ENCODE peak calls at places on chromosomes 7 and 10, in five cellular contexts. L is HL-60, P is H9, X is cardiac fibroblast, F is fibroblast of lung. Y is an unnamed sample.

GRCh38 chr10:51030480-51030879 is 43.8 kb upstream of the PRKG1 start:
- DNase-seq in L (no peak), P (no peak), X (no peak), F (no peak), Y (no peak)

GRCh38 chr7:46705416-46706255 is 784.6 kb upstream of the IGFBP3 start:
- DNase-seq in L (no peak), P (no peak), X (peak), F (peak), Y (peak)

GRCh38 chr10:23344251-23344841 is at the start of gene C10orf67:
- DNase-seq in L (no peak), P (peak), X (peak), F (peak), Y (peak)

GRCh38 chr7:158447206-158448171 is 140.1 kb downstream of the PTPRN2 start:
- DNase-seq in L (no peak), P (peak), X (no peak), F (no peak), Y (no peak)

GRCh38 chr7:12210179-12211053 is 678 bp upstream of the TMEM106B start:
- DNase-seq in L (no peak), P (no peak), X (no peak), F (peak), Y (peak)

GRCh38 chr10:12902135-12902572 is 99.4 kb downstream of the CCDC3 start:
- DNase-seq in L (no peak), P (peak), X (peak), F (peak), Y (peak)

GRCh38 chr7:78095549-78095948 is 297.0 kb downstream of the PHTF2 start:
- DNase-seq in L (no peak), P (no peak), X (peak), F (peak), Y (no peak)

GRCh38 chr10:126179637-126180036 is 208.6 kb downstream of the ADAM12 start:
- DNase-seq in L (peak), P (no peak), X (no peak), F (no peak), Y (no peak)

GRCh38 chr10:26486985-26487850 is 49.1 kb downstream of the APBB1IP start:
- DNase-seq in L (no peak), P (no peak), X (peak), F (peak), Y (peak)

GRCh38 chr10:6607187-6607586 is 27.1 kb upstream of the PRKCQ start:
- DNase-seq in L (no peak), P (no peak), X (no peak), F (no peak), Y (no peak)

GRCh38 chr10:132893090-132893489 is 49.3 kb downstream of the CFAP46 start:
- DNase-seq in L (no peak), P (no peak), X (peak), F (no peak), Y (no peak)

GRCh38 chr10:116689096-116689495 is 53.3 kb downstream of the HSPA12A start:
- DNase-seq in L (no peak), P (no peak), X (no peak), F (no peak), Y (no peak)

GRCh38 chr10:116691544-116692126 is 50.7 kb downstream of the HSPA12A start:
- DNase-seq in L (no peak), P (no peak), X (no peak), F (peak), Y (no peak)

GRCh38 chr10:116691079-116691398 is 51.3 kb downstream of the HSPA12A start:
- DNase-seq in L (no peak), P (peak), X (no peak), F (no peak), Y (no peak)

GRCh38 chr10:116689744-116690143 is 52.6 kb downstream of the HSPA12A start:
- DNase-seq in L (no peak), P (no peak), X (no peak), F (no peak), Y (no peak)

DNA sequence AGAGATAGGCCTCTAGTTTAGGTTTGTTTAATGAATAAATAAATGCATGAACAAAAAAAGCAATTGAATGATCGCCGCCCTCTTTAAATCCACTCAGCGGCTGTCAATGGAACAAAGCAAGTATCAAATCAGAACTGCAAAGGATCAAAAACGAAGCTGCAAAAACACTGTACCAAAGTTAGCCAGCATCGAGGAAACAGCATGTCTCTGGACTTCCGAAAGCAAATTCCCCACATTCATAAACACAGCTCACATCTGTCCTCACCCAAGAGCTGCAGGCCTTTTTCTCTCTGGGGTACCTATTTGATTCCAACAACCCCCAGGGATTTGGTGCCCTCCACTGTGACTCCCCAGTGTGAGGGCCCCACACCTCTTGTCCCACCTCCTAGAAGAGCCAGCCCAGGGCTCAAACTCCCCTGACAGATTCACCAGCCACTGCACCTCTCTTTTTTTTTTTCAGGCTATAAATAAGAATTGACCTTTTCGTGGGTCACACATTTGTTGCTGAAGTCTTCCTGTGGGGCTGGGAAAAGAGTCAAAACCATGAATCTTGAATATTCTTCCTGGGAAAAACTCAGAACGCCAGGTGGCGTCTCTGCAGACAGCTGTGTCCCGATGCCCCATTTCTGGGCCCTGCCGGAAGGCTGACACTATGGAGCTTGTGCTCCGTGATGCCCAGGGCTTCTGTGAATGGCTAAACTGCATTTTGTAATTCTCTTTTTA is 51.8 kb downstream of the HSPA12A start:
- DNase-seq in L (no peak), P (peak), X (peak), F (peak), Y (no peak)
- TF ChIP-seq CTCF in L (no peak), P (peak), X (peak), F (peak), Y (no peak)

DNA sequence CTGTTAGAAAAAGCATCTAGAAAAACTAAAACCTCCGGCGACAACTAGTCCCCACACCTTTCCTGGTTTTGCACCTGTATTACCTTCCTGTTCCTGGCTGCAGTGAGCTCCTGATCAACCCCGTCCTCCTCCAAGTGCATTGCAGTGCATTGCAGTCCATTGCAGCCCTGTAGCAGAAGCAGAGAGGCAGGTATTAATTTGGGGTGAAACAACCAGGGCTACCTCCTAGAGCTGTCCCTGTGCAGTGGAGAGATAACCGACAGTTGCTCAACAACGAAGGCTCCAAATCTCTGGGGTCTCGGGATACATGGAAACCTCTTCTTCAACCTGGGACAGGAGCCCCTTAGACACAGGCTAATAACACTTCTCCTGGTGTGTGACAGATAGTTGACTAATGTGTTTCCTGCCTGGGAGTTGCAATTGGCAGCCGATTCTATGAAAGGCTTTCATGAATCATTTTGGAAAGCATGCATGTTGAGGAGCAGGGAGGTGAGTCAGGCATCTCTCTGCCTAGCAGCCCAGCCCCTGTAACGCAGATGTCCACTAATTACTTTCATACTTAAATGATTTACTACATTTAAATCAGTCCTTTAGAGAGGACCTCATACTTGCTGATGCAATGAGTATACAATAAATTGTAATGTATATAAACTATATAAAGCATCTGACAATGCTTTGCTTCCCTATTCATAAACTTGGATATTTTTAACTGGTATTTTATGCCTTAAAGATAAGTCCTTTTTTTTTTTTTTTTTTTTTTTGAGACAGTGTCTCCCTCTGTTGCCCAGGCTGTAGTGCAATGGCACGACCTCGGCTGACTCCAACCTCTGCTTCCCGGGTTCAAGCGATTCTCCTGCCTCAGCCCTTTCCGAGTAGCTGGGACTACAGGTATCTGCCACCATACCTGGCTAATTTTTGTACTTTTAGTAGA is 59.0 kb downstream of the PRR15 start:
- DNase-seq in L (no peak), P (no peak), X (peak), F (peak), Y (peak)
- TF ChIP-seq CTCF in L (no peak), P (no peak), X (no peak), F (no peak), Y (no peak)

DNA sequence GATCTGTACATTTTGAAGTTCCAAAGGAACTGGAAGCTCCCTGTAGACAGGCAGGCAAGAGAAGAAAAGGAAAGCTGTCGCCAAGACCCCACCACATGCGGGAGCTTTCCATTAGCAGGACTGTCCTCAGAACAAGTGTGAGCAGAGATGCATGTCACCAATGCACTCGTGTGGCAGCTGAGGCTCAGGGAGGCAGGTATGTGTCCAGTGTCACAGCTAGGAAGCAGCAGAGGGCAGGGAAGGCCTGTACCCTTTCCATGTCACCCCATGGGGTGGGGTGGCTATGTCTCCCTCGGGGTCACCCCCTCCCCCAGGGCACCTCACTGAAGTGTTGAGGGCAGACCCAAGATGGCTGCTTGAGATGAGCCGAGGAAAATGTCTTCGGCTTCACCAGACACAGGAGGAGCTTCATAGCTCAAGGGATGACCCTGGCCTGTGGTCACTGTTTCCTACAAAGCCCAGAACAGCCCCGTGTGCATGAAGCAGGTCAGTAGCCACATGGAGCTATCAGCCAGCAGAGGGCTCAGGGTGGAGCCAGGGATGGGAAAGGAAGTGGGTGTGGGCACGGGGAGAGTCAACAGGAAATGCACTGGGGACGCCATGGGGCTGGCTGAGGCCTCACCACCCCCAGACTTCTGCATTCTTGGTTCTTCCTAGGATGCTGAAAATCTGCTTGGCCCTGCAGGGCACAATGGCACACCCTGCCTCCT is 96.6 kb downstream of the FAM53B start:
- DNase-seq in L (peak), P (no peak), X (peak), F (no peak), Y (no peak)
- TF ChIP-seq CTCF in L (peak), P (no peak), X (peak), F (no peak), Y (peak)

DNA sequence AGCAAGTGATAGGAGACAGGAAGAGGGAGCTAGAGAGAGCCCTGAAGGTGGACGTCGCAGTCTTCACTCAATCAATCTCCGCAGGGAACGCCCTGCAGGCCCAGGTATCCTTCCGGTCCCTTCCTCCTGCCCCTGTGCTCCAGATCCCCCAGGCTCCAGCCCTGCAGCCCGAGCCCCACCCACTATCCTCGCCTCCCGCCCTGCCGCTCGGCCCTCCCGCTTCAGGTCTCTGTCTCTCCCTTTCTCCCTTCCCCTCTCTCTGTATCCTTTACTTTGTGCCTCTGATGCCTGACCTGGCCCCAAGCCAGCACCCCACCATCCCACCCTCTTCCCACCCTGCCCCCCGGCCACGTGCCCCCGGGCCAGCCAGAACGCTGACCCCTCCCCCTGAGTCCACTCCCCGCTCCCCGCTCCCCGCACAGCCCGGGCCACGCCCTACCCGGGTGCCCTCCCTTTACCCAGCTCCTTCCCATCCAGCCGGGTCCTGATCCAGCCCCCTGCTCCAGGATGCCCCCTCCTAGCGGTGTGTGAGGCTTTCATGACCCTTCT is 127.7 kb downstream of the UBE2H start:
- DNase-seq in L (no peak), P (peak), X (peak), F (peak), Y (no peak)
- TF ChIP-seq CTCF in L (no peak), P (peak), X (peak), F (peak), Y (peak)

DNA sequence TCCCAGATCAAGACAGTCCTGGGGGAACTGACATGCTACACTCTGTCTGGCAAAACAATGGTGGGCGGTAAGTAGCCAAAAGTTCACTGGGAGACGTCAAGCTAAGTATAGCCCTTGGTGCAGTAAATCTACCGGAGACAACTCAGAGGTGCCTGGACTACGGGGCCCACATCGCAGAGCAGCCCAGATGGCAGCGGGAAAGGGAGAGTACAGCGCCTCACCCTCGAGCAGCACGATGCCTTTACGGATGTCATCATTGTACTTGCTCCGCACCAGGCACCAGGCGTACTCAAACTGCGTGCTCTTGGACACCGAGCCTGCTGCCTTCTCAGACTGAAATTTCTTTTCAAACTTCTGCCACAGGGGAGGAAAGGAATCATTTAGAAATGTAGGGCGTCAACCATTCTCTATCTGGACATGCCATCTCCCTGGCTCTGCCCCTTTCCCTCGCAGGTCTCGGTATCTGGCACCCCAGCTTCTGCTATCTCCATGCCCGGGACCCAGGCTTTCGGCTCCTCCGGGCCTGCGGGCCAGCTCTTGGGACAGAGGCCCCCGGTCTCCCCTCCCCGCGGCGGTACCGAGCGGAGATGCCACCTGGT is 996 bp downstream of the FIS1 start:
- DNase-seq in L (no peak), P (peak), X (peak), F (peak), Y (no peak)
- TF ChIP-seq CTCF in L (no peak), P (no peak), X (no peak), F (no peak), Y (no peak)

GRCh38 chr7:96238976-96239766 is 82.7 kb downstream of the SLC25A13 start:
- DNase-seq in L (no peak), P (no peak), X (peak), F (peak), Y (no peak)
- TF ChIP-seq CTCF in L (no peak), P (no peak), X (no peak), F (no peak), Y (no peak)

GRCh38 chr7:3696113-3696512 is 395.1 kb downstream of the SDK1 start:
- DNase-seq in L (no peak), P (no peak), X (no peak), F (no peak), Y (no peak)

GRCh38 chr7:3697472-3697871 is 396.4 kb downstream of the SDK1 start:
- DNase-seq in L (no peak), P (no peak), X (no peak), F (no peak), Y (no peak)

GRCh38 chr7:3691478-3692151 is 390.6 kb downstream of the SDK1 start:
- DNase-seq in L (no peak), P (no peak), X (no peak), F (no peak), Y (no peak)

GRCh38 chr7:3695602-3696001 is 394.6 kb downstream of the SDK1 start:
- DNase-seq in L (no peak), P (no peak), X (peak), F (no peak), Y (no peak)
- TF ChIP-seq CTCF in L (no peak), P (peak), X (no peak), F (no peak), Y (no peak)

Y was measured in retinal pigment epithelial cell.